ENCODE peak calls at places on chromosomes 12 and 14, in eight cellular contexts. One of them, this sample, is unnamed.

GRCh38 chr12:110105961-110106540 is 18.1 kb upstream of the IFT81 start:
- DNase-seq in cardiac muscle cell: peak
- DNase-seq in ovary: no peak
- DNase-seq in epithelial cell of esophagus: no peak
- DNase-seq in left ventricle myocardium inferior: no peak
- DNase-seq in mucosa of descending colon: no peak
- DNase-seq in H9: no peak
- DNase-seq in pancreas: no peak
- DNase-seq in this sample: no peak

GRCh38 chr14:96130391-96130790 is 74.2 kb upstream of the BDKRB2 start:
- DNase-seq in cardiac muscle cell: no peak
- DNase-seq in epithelial cell of esophagus: no peak
- DNase-seq in mucosa of descending colon: no peak
- DNase-seq in H9: no peak
- DNase-seq in left ventricle myocardium inferior: no peak
- DNase-seq in pancreas: no peak
- DNase-seq in ovary: no peak
- DNase-seq in this sample: no peak

GRCh38 chr14:94030571-94030970 is 4.4 kb downstream of the OTUB2 start:
- DNase-seq in H9: no peak
- DNase-seq in epithelial cell of esophagus: no peak
- DNase-seq in left ventricle myocardium inferior: no peak
- DNase-seq in mucosa of descending colon: no peak
- DNase-seq in cardiac muscle cell: no peak
- DNase-seq in pancreas: no peak
- DNase-seq in ovary: no peak
- DNase-seq in this sample: no peak

GRCh38 chr12:42332301-42332894 is 6.4 kb downstream of the PPHLN1 start:
- DNase-seq in ovary: peak
- DNase-seq in cardiac muscle cell: peak
- DNase-seq in left ventricle myocardium inferior: no peak
- DNase-seq in H9: no peak
- DNase-seq in mucosa of descending colon: no peak
- DNase-seq in epithelial cell of esophagus: peak
- DNase-seq in pancreas: no peak
- DNase-seq in this sample: no peak

GRCh38 chr12:38921025-38921677 is 15.8 kb upstream of the CPNE8 start:
- DNase-seq in epithelial cell of esophagus: peak
- DNase-seq in left ventricle myocardium inferior: peak
- DNase-seq in ovary: no peak
- DNase-seq in mucosa of descending colon: peak
- DNase-seq in H9: peak
- DNase-seq in pancreas: peak
- DNase-seq in cardiac muscle cell: peak
- DNase-seq in this sample: no peak

GRCh38 chr14:83467811-83468210 is 1934.2 kb upstream of the SEL1L start:
- DNase-seq in pancreas: no peak
- DNase-seq in cardiac muscle cell: no peak
- DNase-seq in left ventricle myocardium inferior: no peak
- DNase-seq in epithelial cell of esophagus: no peak
- DNase-seq in ovary: no peak
- DNase-seq in mucosa of descending colon: no peak
- DNase-seq in H9: no peak
- DNase-seq in this sample: no peak

GRCh38 chr12:93484315-93484981 is 17.1 kb downstream of the MRPL42 start:
- DNase-seq in pancreas: no peak
- DNase-seq in mucosa of descending colon: no peak
- DNase-seq in epithelial cell of esophagus: no peak
- DNase-seq in ovary: no peak
- DNase-seq in left ventricle myocardium inferior: no peak
- DNase-seq in H9: no peak
- DNase-seq in cardiac muscle cell: peak
- DNase-seq in this sample: no peak

GRCh38 chr14:104142136-104143041 is 4.0 kb downstream of the KIF26A start:
- DNase-seq in cardiac muscle cell: no peak
- DNase-seq in mucosa of descending colon: peak
- DNase-seq in left ventricle myocardium inferior: no peak
- DNase-seq in ovary: no peak
- DNase-seq in H9: peak
- DNase-seq in epithelial cell of esophagus: no peak
- DNase-seq in pancreas: no peak
- DNase-seq in this sample: no peak

GRCh38 chr14:52011557-52011956 is 22.2 kb downstream of the RTRAF start:
- DNase-seq in epithelial cell of esophagus: no peak
- DNase-seq in left ventricle myocardium inferior: no peak
- DNase-seq in ovary: no peak
- DNase-seq in H9: no peak
- DNase-seq in mucosa of descending colon: no peak
- DNase-seq in pancreas: no peak
- DNase-seq in cardiac muscle cell: no peak
- DNase-seq in this sample: no peak

GRCh38 chr12:85784096-85784720 is 52.0 kb downstream of the RASSF9 start:
- DNase-seq in left ventricle myocardium inferior: no peak
- DNase-seq in H9: no peak
- DNase-seq in cardiac muscle cell: no peak
- DNase-seq in epithelial cell of esophagus: peak
- DNase-seq in pancreas: no peak
- DNase-seq in mucosa of descending colon: no peak
- DNase-seq in ovary: no peak
- DNase-seq in this sample: no peak

GRCh38 chr12:93092559-93092945 is 163.5 kb upstream of the EEA1 start:
- DNase-seq in epithelial cell of esophagus: peak
- DNase-seq in left ventricle myocardium inferior: no peak
- DNase-seq in ovary: no peak
- DNase-seq in mucosa of descending colon: no peak
- DNase-seq in pancreas: no peak
- DNase-seq in cardiac muscle cell: no peak
- DNase-seq in H9: no peak
- DNase-seq in this sample: no peak

GRCh38 chr14:61567838-61568571 is 127.3 kb upstream of the HIF1A start:
- DNase-seq in epithelial cell of esophagus: no peak
- DNase-seq in left ventricle myocardium inferior: no peak
- DNase-seq in H9: peak
- DNase-seq in pancreas: no peak
- DNase-seq in cardiac muscle cell: no peak
- DNase-seq in mucosa of descending colon: no peak
- DNase-seq in ovary: no peak
- DNase-seq in this sample: peak
- TF ChIP-seq CTCF in epithelial cell of esophagus: no peak
- TF ChIP-seq CTCF in left ventricle myocardium inferior: no peak
- TF ChIP-seq CTCF in H9: no peak
- TF ChIP-seq CTCF in pancreas: peak
- TF ChIP-seq CTCF in cardiac muscle cell: no peak
- TF ChIP-seq CTCF in mucosa of descending colon: no peak
- TF ChIP-seq CTCF in ovary: no peak
- TF ChIP-seq CTCF in this sample: no peak

DNA sequence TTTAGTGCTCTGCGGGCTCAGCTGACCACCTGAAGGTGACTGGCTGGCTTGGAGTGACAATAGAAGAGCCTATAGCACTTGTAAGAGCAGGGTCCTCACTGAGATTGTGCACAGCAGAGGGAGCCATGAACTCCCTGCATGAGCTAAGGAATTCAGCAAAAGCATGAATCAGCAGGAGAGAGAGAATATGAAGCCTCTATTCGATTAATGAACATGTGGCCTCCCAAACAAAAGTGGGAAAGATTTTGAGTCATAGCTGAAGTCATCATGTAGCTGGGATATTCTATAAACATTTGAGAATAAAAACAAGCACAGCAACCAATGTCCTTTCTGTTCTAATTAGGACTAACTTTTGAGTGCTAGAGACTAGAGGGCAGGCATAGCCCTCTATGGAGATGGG is 626.6 kb downstream of the DIO2 start:
- DNase-seq in mucosa of descending colon: no peak
- DNase-seq in pancreas: no peak
- DNase-seq in epithelial cell of esophagus: peak
- DNase-seq in ovary: no peak
- DNase-seq in cardiac muscle cell: peak
- DNase-seq in left ventricle myocardium inferior: no peak
- DNase-seq in H9: no peak
- DNase-seq in this sample: no peak
- TF ChIP-seq CTCF in mucosa of descending colon: no peak
- TF ChIP-seq CTCF in pancreas: no peak
- TF ChIP-seq CTCF in epithelial cell of esophagus: peak
- TF ChIP-seq CTCF in ovary: no peak
- TF ChIP-seq CTCF in cardiac muscle cell: peak
- TF ChIP-seq CTCF in left ventricle myocardium inferior: no peak
- TF ChIP-seq CTCF in H9: no peak
- TF ChIP-seq CTCF in this sample: no peak

GRCh38 chr12:29543036-29543435 is 45.5 kb upstream of the OVCH1 start:
- DNase-seq in epithelial cell of esophagus: no peak
- DNase-seq in left ventricle myocardium inferior: no peak
- DNase-seq in mucosa of descending colon: no peak
- DNase-seq in pancreas: no peak
- DNase-seq in cardiac muscle cell: no peak
- DNase-seq in ovary: no peak
- DNase-seq in H9: no peak
- DNase-seq in this sample: no peak

GRCh38 chr12:29545102-29545467 is 47.6 kb upstream of the OVCH1 start:
- DNase-seq in mucosa of descending colon: no peak
- DNase-seq in epithelial cell of esophagus: no peak
- DNase-seq in pancreas: no peak
- DNase-seq in cardiac muscle cell: no peak
- DNase-seq in left ventricle myocardium inferior: no peak
- DNase-seq in H9: no peak
- DNase-seq in ovary: no peak
- DNase-seq in this sample: no peak

GRCh38 chr12:29546000-29546399 is 48.5 kb upstream of the OVCH1 start:
- DNase-seq in mucosa of descending colon: no peak
- DNase-seq in ovary: no peak
- DNase-seq in pancreas: no peak
- DNase-seq in H9: peak
- DNase-seq in left ventricle myocardium inferior: no peak
- DNase-seq in epithelial cell of esophagus: no peak
- DNase-seq in cardiac muscle cell: no peak
- DNase-seq in this sample: no peak

GRCh38 chr12:29547151-29547561 is 49.7 kb upstream of the OVCH1 start:
- DNase-seq in mucosa of descending colon: no peak
- DNase-seq in pancreas: no peak
- DNase-seq in cardiac muscle cell: peak
- DNase-seq in epithelial cell of esophagus: peak
- DNase-seq in H9: no peak
- DNase-seq in ovary: no peak
- DNase-seq in left ventricle myocardium inferior: no peak
- DNase-seq in this sample: no peak

DNA sequence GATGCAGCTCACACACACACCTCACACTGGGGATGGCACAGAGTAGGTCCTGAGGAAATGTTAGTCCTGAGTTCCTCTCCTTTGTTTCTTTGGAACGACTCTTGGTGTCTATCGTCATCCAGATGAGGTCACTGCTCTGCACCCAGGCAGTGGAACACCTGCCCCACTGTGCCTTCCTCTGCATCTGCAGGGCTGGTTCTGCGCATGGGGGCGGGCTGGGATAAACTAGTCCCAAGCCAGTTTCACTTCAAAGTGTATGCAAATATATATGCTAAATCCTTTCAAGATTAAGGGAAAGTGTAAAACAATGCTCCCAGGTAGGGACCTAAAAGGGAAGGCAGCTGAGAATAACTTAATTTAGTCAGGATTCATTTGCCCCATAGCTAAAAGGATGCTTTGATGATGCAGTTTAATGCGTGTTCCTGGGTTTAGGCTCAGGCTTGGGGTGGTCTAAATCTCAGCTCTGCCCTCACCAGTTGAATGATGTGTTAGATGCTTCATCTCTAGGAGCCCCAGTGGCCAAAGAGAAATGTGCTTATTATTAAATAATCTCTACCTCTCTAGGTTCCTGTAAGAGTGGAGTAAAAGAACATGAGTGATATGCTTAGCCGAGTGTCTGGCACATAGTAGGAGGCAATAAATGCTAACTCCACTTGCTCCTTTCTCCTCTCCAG is 47.1 kb upstream of the OVCH1 start:
- DNase-seq in epithelial cell of esophagus: no peak
- DNase-seq in cardiac muscle cell: no peak
- DNase-seq in pancreas: no peak
- DNase-seq in mucosa of descending colon: no peak
- DNase-seq in H9: peak
- DNase-seq in ovary: no peak
- DNase-seq in left ventricle myocardium inferior: no peak
- DNase-seq in this sample: no peak
- TF ChIP-seq CTCF in epithelial cell of esophagus: no peak
- TF ChIP-seq CTCF in cardiac muscle cell: no peak
- TF ChIP-seq CTCF in pancreas: no peak
- TF ChIP-seq CTCF in mucosa of descending colon: no peak
- TF ChIP-seq CTCF in H9: no peak
- TF ChIP-seq CTCF in ovary: no peak
- TF ChIP-seq CTCF in left ventricle myocardium inferior: no peak
- TF ChIP-seq CTCF in this sample: no peak

GRCh38 chr14:26526132-26526531 is 71.7 kb downstream of the NOVA1 start:
- DNase-seq in epithelial cell of esophagus: no peak
- DNase-seq in mucosa of descending colon: no peak
- DNase-seq in left ventricle myocardium inferior: no peak
- DNase-seq in H9: no peak
- DNase-seq in cardiac muscle cell: no peak
- DNase-seq in pancreas: no peak
- DNase-seq in ovary: no peak
- DNase-seq in this sample: no peak

GRCh38 chr14:26528415-26529182 is 69.2 kb downstream of the NOVA1 start:
- DNase-seq in H9: no peak
- DNase-seq in mucosa of descending colon: no peak
- DNase-seq in ovary: peak
- DNase-seq in left ventricle myocardium inferior: peak
- DNase-seq in pancreas: no peak
- DNase-seq in epithelial cell of esophagus: no peak
- DNase-seq in cardiac muscle cell: peak
- DNase-seq in this sample: peak

GRCh38 chr14:26527095-26527494 is 70.7 kb downstream of the NOVA1 start:
- DNase-seq in ovary: no peak
- DNase-seq in mucosa of descending colon: no peak
- DNase-seq in H9: no peak
- DNase-seq in epithelial cell of esophagus: peak
- DNase-seq in pancreas: no peak
- DNase-seq in cardiac muscle cell: no peak
- DNase-seq in left ventricle myocardium inferior: no peak
- DNase-seq in this sample: no peak

GRCh38 chr14:26531894-26532293 is 65.9 kb downstream of the NOVA1 start:
- DNase-seq in left ventricle myocardium inferior: no peak
- DNase-seq in mucosa of descending colon: no peak
- DNase-seq in H9: no peak
- DNase-seq in epithelial cell of esophagus: peak
- DNase-seq in pancreas: no peak
- DNase-seq in cardiac muscle cell: peak
- DNase-seq in ovary: no peak
- DNase-seq in this sample: no peak
- TF ChIP-seq CTCF in left ventricle myocardium inferior: no peak
- TF ChIP-seq CTCF in mucosa of descending colon: no peak
- TF ChIP-seq CTCF in H9: peak
- TF ChIP-seq CTCF in epithelial cell of esophagus: peak
- TF ChIP-seq CTCF in pancreas: no peak
- TF ChIP-seq CTCF in cardiac muscle cell: peak
- TF ChIP-seq CTCF in ovary: no peak
- TF ChIP-seq CTCF in this sample: no peak